ENCODE peak calls at places on chromosomes 5 and 9, in ten cellular contexts. One of them, this sample, is unnamed.

GRCh38 chr5:176532795-176533194 is 4.4 kb downstream of the RNF44 start:
- DNase-seq in brain microvascular endothelial cell: no peak
- DNase-seq in osteocyte: no peak
- DNase-seq in AG08396: no peak
- DNase-seq in neural crest cell: no peak
- DNase-seq in posterior cingulate gyrus: no peak
- DNase-seq in pulmonary artery endothelial cell: no peak
- DNase-seq in effector CD8-positive, alpha-beta T cell: no peak
- DNase-seq in SW480: no peak
- DNase-seq in Daoy: no peak
- DNase-seq in this sample: no peak

GRCh38 chr5:173394701-173395100 is 66.5 kb upstream of the STC2 start:
- DNase-seq in brain microvascular endothelial cell: no peak
- DNase-seq in posterior cingulate gyrus: no peak
- DNase-seq in pulmonary artery endothelial cell: no peak
- DNase-seq in osteocyte: no peak
- DNase-seq in neural crest cell: no peak
- DNase-seq in SW480: no peak
- DNase-seq in AG08396: peak
- DNase-seq in effector CD8-positive, alpha-beta T cell: no peak
- DNase-seq in Daoy: no peak
- DNase-seq in this sample: no peak

GRCh38 chr5:176653401-176653800 is 6.1 kb downstream of the TSPAN17 start:
- DNase-seq in pulmonary artery endothelial cell: no peak
- DNase-seq in posterior cingulate gyrus: no peak
- DNase-seq in osteocyte: no peak
- DNase-seq in SW480: peak
- DNase-seq in AG08396: no peak
- DNase-seq in effector CD8-positive, alpha-beta T cell: no peak
- DNase-seq in neural crest cell: no peak
- DNase-seq in brain microvascular endothelial cell: no peak
- DNase-seq in Daoy: peak
- DNase-seq in this sample: no peak

GRCh38 chr9:86413966-86414880 is 60.0 kb upstream of the TUT7 start:
- DNase-seq in AG08396: peak
- DNase-seq in brain microvascular endothelial cell: no peak
- DNase-seq in osteocyte: no peak
- DNase-seq in pulmonary artery endothelial cell: no peak
- DNase-seq in effector CD8-positive, alpha-beta T cell: no peak
- DNase-seq in Daoy: peak
- DNase-seq in posterior cingulate gyrus: no peak
- DNase-seq in SW480: peak
- DNase-seq in neural crest cell: no peak
- DNase-seq in this sample: peak

GRCh38 chr5:21773456-21773855 is 1079.7 kb downstream of the CDH12 start:
- DNase-seq in posterior cingulate gyrus: no peak
- DNase-seq in Daoy: no peak
- DNase-seq in effector CD8-positive, alpha-beta T cell: no peak
- DNase-seq in neural crest cell: no peak
- DNase-seq in AG08396: no peak
- DNase-seq in osteocyte: no peak
- DNase-seq in brain microvascular endothelial cell: no peak
- DNase-seq in pulmonary artery endothelial cell: no peak
- DNase-seq in SW480: no peak
- DNase-seq in this sample: no peak

GRCh38 chr9:10062629-10063395 is 550.0 kb downstream of the PTPRD start:
- DNase-seq in AG08396: no peak
- DNase-seq in SW480: no peak
- DNase-seq in pulmonary artery endothelial cell: no peak
- DNase-seq in effector CD8-positive, alpha-beta T cell: no peak
- DNase-seq in posterior cingulate gyrus: no peak
- DNase-seq in osteocyte: no peak
- DNase-seq in brain microvascular endothelial cell: no peak
- DNase-seq in neural crest cell: no peak
- DNase-seq in Daoy: peak
- DNase-seq in this sample: no peak

GRCh38 chr9:83538172-83538889 is at the start of gene FRMD3:
- DNase-seq in SW480: peak
- DNase-seq in posterior cingulate gyrus: peak
- DNase-seq in pulmonary artery endothelial cell: peak
- DNase-seq in Daoy: peak
- DNase-seq in brain microvascular endothelial cell: peak
- DNase-seq in effector CD8-positive, alpha-beta T cell: no peak
- DNase-seq in AG08396: peak
- DNase-seq in osteocyte: peak
- DNase-seq in neural crest cell: peak
- DNase-seq in this sample: no peak

GRCh38 chr5:159555084-159555483 is 224.8 kb upstream of the IL12B start:
- DNase-seq in posterior cingulate gyrus: no peak
- DNase-seq in neural crest cell: no peak
- DNase-seq in osteocyte: no peak
- DNase-seq in brain microvascular endothelial cell: no peak
- DNase-seq in SW480: no peak
- DNase-seq in AG08396: no peak
- DNase-seq in Daoy: no peak
- DNase-seq in pulmonary artery endothelial cell: no peak
- DNase-seq in effector CD8-positive, alpha-beta T cell: no peak
- DNase-seq in this sample: no peak

GRCh38 chr5:151048526-151048925 is 28.1 kb downstream of the GPX3 start:
- DNase-seq in osteocyte: no peak
- DNase-seq in SW480: no peak
- DNase-seq in pulmonary artery endothelial cell: no peak
- DNase-seq in brain microvascular endothelial cell: no peak
- DNase-seq in neural crest cell: no peak
- DNase-seq in posterior cingulate gyrus: no peak
- DNase-seq in AG08396: no peak
- DNase-seq in Daoy: no peak
- DNase-seq in effector CD8-positive, alpha-beta T cell: no peak
- DNase-seq in this sample: no peak

GRCh38 chr5:72451771-72452505 is 55.3 kb downstream of the ZNF366 start:
- DNase-seq in AG08396: no peak
- DNase-seq in SW480: no peak
- DNase-seq in neural crest cell: peak
- DNase-seq in osteocyte: peak
- DNase-seq in effector CD8-positive, alpha-beta T cell: no peak
- DNase-seq in Daoy: peak
- DNase-seq in pulmonary artery endothelial cell: peak
- DNase-seq in brain microvascular endothelial cell: peak
- DNase-seq in posterior cingulate gyrus: no peak
- DNase-seq in this sample: peak

GRCh38 chr5:80747922-80748321 is 93.1 kb upstream of the DHFR start:
- DNase-seq in osteocyte: no peak
- DNase-seq in Daoy: no peak
- DNase-seq in AG08396: no peak
- DNase-seq in neural crest cell: no peak
- DNase-seq in pulmonary artery endothelial cell: no peak
- DNase-seq in brain microvascular endothelial cell: no peak
- DNase-seq in posterior cingulate gyrus: no peak
- DNase-seq in SW480: no peak
- DNase-seq in effector CD8-positive, alpha-beta T cell: no peak
- DNase-seq in this sample: peak

GRCh38 chr9:123753669-123754307 is 176.1 kb downstream of the DENND1A start:
- DNase-seq in effector CD8-positive, alpha-beta T cell: no peak
- DNase-seq in osteocyte: no peak
- DNase-seq in Daoy: no peak
- DNase-seq in brain microvascular endothelial cell: no peak
- DNase-seq in SW480: no peak
- DNase-seq in posterior cingulate gyrus: no peak
- DNase-seq in AG08396: no peak
- DNase-seq in pulmonary artery endothelial cell: no peak
- DNase-seq in neural crest cell: no peak
- DNase-seq in this sample: no peak

GRCh38 chr5:146052780-146053179 is 52.6 kb downstream of the PLAC8L1 start:
- DNase-seq in posterior cingulate gyrus: no peak
- DNase-seq in Daoy: no peak
- DNase-seq in neural crest cell: no peak
- DNase-seq in AG08396: no peak
- DNase-seq in SW480: peak
- DNase-seq in osteocyte: no peak
- DNase-seq in effector CD8-positive, alpha-beta T cell: no peak
- DNase-seq in brain microvascular endothelial cell: no peak
- DNase-seq in pulmonary artery endothelial cell: no peak
- DNase-seq in this sample: peak

GRCh38 chr5:178237431-178238312 is 5.1 kb upstream of the PHYKPL start:
- DNase-seq in brain microvascular endothelial cell: no peak
- DNase-seq in AG08396: no peak
- DNase-seq in pulmonary artery endothelial cell: no peak
- DNase-seq in neural crest cell: no peak
- DNase-seq in osteocyte: no peak
- DNase-seq in Daoy: peak
- DNase-seq in effector CD8-positive, alpha-beta T cell: no peak
- DNase-seq in posterior cingulate gyrus: no peak
- DNase-seq in SW480: no peak
- DNase-seq in this sample: no peak